ENCODE peak calls at places on chromosome 1, in nine cellular contexts. R is posterior cingulate gyrus; U is EH; Z is ACHN; H is HTR-8/SVneo; A is left ventricle myocardium superior; V is activated CD4-positive, CD25-positive, alpha-beta regulatory T cell; I is T-helper 2 cell; T is NCI-H2171. N is an unnamed sample.

GRCh38 chr1:14855278-14855677 is 256.8 kb downstream of the KAZN start:
- DNase-seq in V (no peak), T (no peak), U (no peak), I (no peak), A (no peak), H (no peak), Z (no peak), R (no peak), N (no peak)

GRCh38 chr1:159839135-159839849 is 12.6 kb downstream of the SLAMF8 start:
- DNase-seq in V (no peak), A (no peak), Z (no peak), T (no peak), H (no peak), I (no peak), R (no peak), U (no peak), N (no peak)

GRCh38 chr1:185281245-185281644 is 35.8 kb downstream of the IVNS1ABP start:
- DNase-seq in T (no peak), I (no peak), V (no peak), Z (no peak), U (peak), H (no peak), R (no peak), A (no peak), N (no peak)

GRCh38 chr1:115642168-115643072 is 650 bp downstream of the VANGL1 start:
- DNase-seq in U (peak), Z (peak), A (peak), R (peak), V (no peak), T (peak), H (peak), I (no peak), N (no peak)

GRCh38 chr1:175166746-175167145 is 25.8 kb downstream of the KIAA0040 start:
- DNase-seq in Z (no peak), H (no peak), T (no peak), A (no peak), V (no peak), U (no peak), R (no peak), I (no peak), N (no peak)

GRCh38 chr1:10767282-10767681 is 29.2 kb downstream of the CASZ1 start:
- DNase-seq in A (no peak), U (no peak), R (peak), Z (no peak), T (no peak), H (no peak), V (no peak), I (no peak), N (no peak)

GRCh38 chr1:39671433-39671792 is 494 bp downstream of the NT5C1A start:
- DNase-seq in A (peak), H (no peak), V (no peak), R (peak), Z (no peak), U (no peak), I (no peak), T (no peak), N (no peak)

GRCh38 chr1:186682721-186683120 is 2.5 kb upstream of the PTGS2 start:
- DNase-seq in V (no peak), Z (no peak), T (no peak), U (peak), I (no peak), H (no peak), A (no peak), R (no peak), N (peak)

GRCh38 chr1:156748670-156749428 is 2.6 kb downstream of the HDGF start:
- DNase-seq in I (no peak), R (no peak), A (peak), V (no peak), Z (peak), H (no peak), U (peak), T (no peak), N (no peak)

GRCh38 chr1:213376862-213377372 is 325.9 kb downstream of the RPS6KC1 start:
- DNase-seq in A (no peak), V (no peak), Z (peak), R (no peak), T (no peak), U (no peak), H (no peak), I (no peak), N (no peak)

N was measured in fibroblast of the conjunctiva.